ENCODE peak calls at places on chromosomes 7 and 10, in four cellular contexts. O, H, B and D are unnamed samples.

GRCh38 chr7:131607291-131608111 is 51.1 kb upstream of the PODXL start:
- DNase-seq in B (no peak), H (no peak), O (no peak), D (no peak)

GRCh38 chr7:7352845-7353244 is 170.5 kb downstream of the C1GALT1 start:
- DNase-seq in O (no peak), B (no peak), H (no peak), D (peak)

GRCh38 chr7:141220263-141220662 is 146.4 kb downstream of the TMEM178B start:
- DNase-seq in B (no peak), O (peak), H (no peak), D (peak)

GRCh38 chr10:1100143-1100542 is 44.0 kb downstream of the WDR37 start:
- DNase-seq in B (no peak), H (no peak), O (no peak), D (no peak)

GRCh38 chr10:8137272-8137680 is 82.8 kb downstream of the GATA3 start:
- DNase-seq in H (no peak), O (no peak), B (no peak), D (no peak)

GRCh38 chr10:29344073-29344820 is 55.4 kb downstream of the LYZL1 start:
- DNase-seq in B (no peak), H (no peak), O (no peak), D (no peak)

GRCh38 chr10:92829042-92829785 is 19.1 kb upstream of the EXOC6 start:
- DNase-seq in O (no peak), H (no peak), B (no peak), D (no peak)

GRCh38 chr10:77392851-77393250 is 244.8 kb downstream of the KCNMA1 start:
- DNase-seq in B (no peak), O (peak), H (no peak), D (no peak)

GRCh38 chr7:48192996-48193395 is 21.7 kb downstream of the ABCA13 start:
- DNase-seq in B (no peak), O (no peak), H (no peak), D (no peak)

GRCh38 chr7:27161214-27161720 is 4.1 kb downstream of the HOXA9 start:
- DNase-seq in H (no peak), O (no peak), B (no peak), D (no peak)

GRCh38 chr7:50588937-50589336 is 23.7 kb upstream of the DDC start:
- DNase-seq in H (no peak), B (no peak), O (no peak), D (peak)

GRCh38 chr7:93920496-93921189 is 892 bp upstream of the GNG11 start:
- DNase-seq in O (no peak), H (no peak), B (no peak), D (no peak)

GRCh38 chr7:110839866-110840265 is 251.1 kb upstream of the LRRN3 start:
- DNase-seq in H (no peak), B (no peak), O (no peak), D (no peak)

GRCh38 chr10:17029581-17030271 is 99.9 kb downstream of the CUBN start:
- DNase-seq in O (peak), H (no peak), B (peak), D (peak)

GRCh38 chr10:37246637-37247036 is 121.2 kb downstream of the ANKRD30A start:
- DNase-seq in O (no peak), B (no peak), H (no peak), D (no peak)

GRCh38 chr10:29948971-29949370 is 110.4 kb downstream of the JCAD start:
- DNase-seq in H (no peak), B (no peak), O (no peak), D (no peak)

GRCh38 chr7:2530076-2530967 is 10.7 kb downstream of the LFNG start:
- DNase-seq in B (no peak), H (no peak), O (no peak), D (peak)

GRCh38 chr10:48414778-48415177 is 108.3 kb downstream of the MAPK8 start:
- DNase-seq in O (no peak), H (no peak), B (no peak), D (no peak)

GRCh38 chr7:87960244-87960643 is 26.2 kb downstream of the ADAM22 start:
- DNase-seq in H (no peak), B (no peak), O (no peak), D (no peak)

GRCh38 chr10:43061764-43062163 is 15.1 kb upstream of the RET start:
- DNase-seq in B (no peak), O (no peak), H (no peak), D (no peak)

DNA sequence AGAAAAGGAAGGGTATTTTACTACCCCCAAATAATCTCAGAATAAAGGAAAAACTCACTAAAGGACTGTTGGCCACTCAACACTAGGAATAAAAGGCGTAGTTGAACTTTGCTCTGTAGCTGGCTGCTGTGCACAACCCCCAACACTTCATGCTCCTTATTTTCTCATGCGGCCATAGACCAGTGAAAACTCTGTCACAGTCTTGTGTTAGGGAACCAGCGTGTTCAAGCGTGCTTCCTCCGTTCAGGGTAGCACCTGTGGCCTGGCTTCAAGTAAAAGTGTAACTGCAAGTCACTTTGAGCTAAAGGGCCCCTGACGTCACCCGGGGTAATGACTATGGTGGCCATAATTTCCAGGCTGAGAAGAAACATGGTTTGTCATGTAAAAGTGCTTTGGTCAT is 27.0 kb downstream of the BLNK start:
- DNase-seq in B (peak), O (no peak), H (peak), D (no peak)
- TF ChIP-seq POLR2A in B (no peak), O (no peak), H (peak), D (no peak)

GRCh38 chr10:110304780-110305421 is at the start of gene SMNDC1:
- DNase-seq in H (peak), O (peak), B (peak), D (peak)
- TF ChIP-seq POLR2A in H (peak), O (peak), B (no peak), D (peak)

GRCh38 chr10:70404036-70404905 is at the start of gene EIF4EBP2:
- DNase-seq in H (peak), O (peak), B (peak), D (peak)
- TF ChIP-seq POLR2A in H (peak), O (peak), B (peak), D (peak)

GRCh38 chr10:71257292-71257997 is 45.1 kb downstream of the UNC5B start:
- DNase-seq in O (no peak), B (no peak), H (no peak), D (no peak)

GRCh38 chr10:71256661-71257030 is 44.3 kb downstream of the UNC5B start:
- DNase-seq in B (no peak), H (no peak), O (no peak), D (no peak)

GRCh38 chr10:71254834-71255539 is 42.6 kb downstream of the UNC5B start:
- DNase-seq in O (no peak), B (no peak), H (no peak), D (no peak)

GRCh38 chr10:71255540-71255816 is 43.1 kb downstream of the UNC5B start:
- DNase-seq in B (no peak), H (no peak), O (no peak), D (no peak)

GRCh38 chr10:71255817-71256660 is 43.7 kb downstream of the UNC5B start:
- DNase-seq in H (no peak), B (no peak), O (no peak), D (no peak)
- TF ChIP-seq POLR2A in H (no peak), B (no peak), O (no peak), D (no peak)

DNA sequence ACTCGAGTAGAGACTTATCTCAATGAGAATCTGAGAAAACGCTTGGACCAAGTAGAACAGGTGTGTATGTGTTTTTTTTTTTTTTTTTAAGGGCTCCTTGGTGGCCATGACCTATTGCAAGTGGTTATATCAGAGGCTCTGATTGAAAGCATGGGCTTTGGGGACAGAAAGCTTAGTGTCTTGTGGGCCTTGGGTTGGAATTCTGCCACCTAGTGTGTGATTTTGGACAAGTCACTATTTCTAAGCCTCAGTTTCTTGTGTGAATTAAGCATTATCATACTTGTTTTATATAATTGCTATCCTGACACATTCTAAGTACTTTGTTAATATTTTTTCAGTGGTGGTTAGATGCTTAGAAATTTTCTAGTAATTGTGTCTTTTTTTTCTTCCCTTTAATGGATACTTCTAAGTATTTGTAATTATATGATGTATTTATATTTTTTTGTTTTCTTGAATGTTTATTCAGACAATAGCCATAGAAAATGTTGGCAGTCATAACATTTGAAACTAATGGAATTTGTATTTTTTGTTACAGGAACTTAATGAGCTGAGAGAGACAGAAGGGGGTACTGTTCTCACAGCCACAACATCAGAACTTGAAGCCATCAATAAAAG is 33.1 kb downstream of the SMC3 start:
- DNase-seq in O (peak), B (no peak), H (no peak), D (peak)
- TF ChIP-seq POLR2A in O (no peak), B (no peak), H (no peak), D (no peak)

GRCh38 chr7:4820968-4821471 is 40.8 kb downstream of the PAPOLB start:
- DNase-seq in O (no peak), H (no peak), B (no peak), D (no peak)
- TF ChIP-seq POLR2A in O (no peak), H (no peak), B (no peak), D (no peak)